ENCODE peak calls at places on chromosomes 3 and 15, in eight cellular contexts. R is hepatic stellate cell, Q is hypothalamus, M is upper lobe of right lung, X is Right ventricle myocardium superior, E is HT1080, N is AG09319, A is AG10803. P is an unnamed sample.

GRCh38 chr15:65355983-65356353 is 21.8 kb downstream of the IGDCC3 start:
- DNase-seq in M (no peak), N (no peak), R (no peak), Q (no peak), A (no peak), X (no peak), E (no peak), P (no peak)

GRCh38 chr3:113212155-113212844 is 943 bp downstream of the BOC start:
- DNase-seq in R (peak; percentile 30), Q (peak; percentile 62), A (peak; percentile 59), X (peak; percentile 62), M (no peak), E (peak; percentile 40), N (no peak), P (no peak)

GRCh38 chr15:31262901-31263671 is 63.5 kb upstream of the KLF13 start:
- DNase-seq in A (peak; percentile 48), X (peak; percentile 63), N (no peak), M (peak; percentile 65), Q (no peak), E (no peak), R (no peak), P (peak; percentile 42)

GRCh38 chr15:70954176-70954575 is 61.5 kb downstream of the LRRC49 start:
- DNase-seq in E (no peak), X (no peak), A (peak; percentile 8), R (no peak), N (no peak), Q (no peak), M (no peak), P (no peak)

GRCh38 chr15:36501063-36501678 is 78.3 kb upstream of the CDIN1 start:
- DNase-seq in R (peak; percentile 30), M (no peak), N (peak; percentile 44), E (peak; percentile 65), X (no peak), A (peak; percentile 76), Q (peak; percentile 7), P (peak; percentile 37)

GRCh38 chr3:138942271-138942670 is 4.7 kb downstream of the FOXL2 start:
- DNase-seq in M (no peak), R (no peak), Q (no peak), X (no peak), A (no peak), E (no peak), N (no peak), P (no peak)

GRCh38 chr3:61924065-61924740 is 362.8 kb downstream of the PTPRG start:
- DNase-seq in R (no peak), Q (no peak), M (no peak), X (peak; percentile 85), A (no peak), N (no peak), E (no peak), P (peak; percentile 73)

GRCh38 chr3:40116478-40117162 is 192.9 kb upstream of the EIF1B start:
- DNase-seq in X (no peak), E (peak; percentile 66), R (no peak), M (no peak), A (peak; percentile 81), Q (no peak), N (peak; percentile 31), P (no peak)

GRCh38 chr15:37137221-37137620 is 36.9 kb upstream of the MEIS2 start:
- DNase-seq in Q (no peak), R (no peak), M (no peak), A (no peak), E (no peak), N (no peak), X (no peak), P (no peak)